ENCODE peak calls at places on chromosomes 1 and 21, in eight cellular contexts. C is thyroid gland; S is mucosa of descending colon; W is body of pancreas; Q is vagina; K is CD8-positive, alpha-beta memory T cell; I is adipocyte; N is Panc1. U is an unnamed sample. For H3K9me3, the result is how much of the 10 kb centered on the place peaks cover.

GRCh38 chr1:9823943-9824701 is at the start of gene CLSTN1:
- DNase-seq in C (peak), S (peak), W (peak), Q (no peak), K (peak), I (peak), N (no peak), U (peak)

GRCh38 chr1:225908773-225909172 is 15.3 kb downstream of the PYCR2 start:
- DNase-seq in C (no peak), S (no peak), W (no peak), Q (no peak), K (no peak), I (no peak), N (no peak), U (no peak)

GRCh38 chr1:55611123-55611522 is 396.0 kb upstream of the USP24 start:
- DNase-seq in C (peak), S (no peak), W (no peak), Q (no peak), K (no peak), I (peak), N (no peak), U (no peak)

GRCh38 chr1:217137210-217137871 is 414.1 kb upstream of the ESRRG start:
- DNase-seq in C (peak), S (no peak), W (peak), Q (no peak), K (no peak), I (no peak), N (no peak), U (no peak)

GRCh38 chr21:39029086-39029772 is 154.0 kb downstream of the PSMG1 start:
- DNase-seq in C (no peak), S (no peak), W (no peak), Q (no peak), K (no peak), I (peak), N (no peak), U (no peak)

GRCh38 chr1:195475568-195475967 is 1132.7 kb downstream of the KCNT2 start:
- DNase-seq in C (no peak), S (no peak), W (no peak), Q (no peak), K (no peak), I (no peak), N (no peak), U (no peak)

GRCh38 chr1:40633563-40634376 is 31.7 kb downstream of the RIMS3 start:
- DNase-seq in C (no peak), S (peak), W (no peak), Q (no peak), K (no peak), I (no peak), N (no peak), U (no peak)

GRCh38 chr1:241310451-241310850 is 46.6 kb downstream of the RGS7 start:
- DNase-seq in C (no peak), S (no peak), W (no peak), Q (no peak), K (no peak), I (peak), N (no peak), U (no peak)

GRCh38 chr1:225378880-225379279 is 49.0 kb downstream of the LBR start:
- DNase-seq in C (peak), S (no peak), W (peak), Q (no peak), K (no peak), I (no peak), N (no peak), U (no peak)

GRCh38 chr1:88731475-88731874 is 47.4 kb downstream of the PKN2 start:
- DNase-seq in C (peak), S (no peak), W (no peak), Q (no peak), K (no peak), I (peak), N (peak), U (no peak)

GRCh38 chr1:6108937-6109636 is 63.4 kb downstream of the KCNAB2 start:
- DNase-seq in C (no peak), S (peak), W (no peak), Q (no peak), K (peak), I (peak), N (no peak), U (no peak)

GRCh38 chr21:43731891-43732711 is 13.2 kb downstream of the PDXK start:
- DNase-seq in C (no peak), S (no peak), W (no peak), Q (no peak), K (no peak), I (no peak), N (no peak), U (no peak)

GRCh38 chr21:15688016-15688415 is 41.8 kb upstream of the USP25 start:
- DNase-seq in C (no peak), S (no peak), W (no peak), Q (no peak), K (no peak), I (no peak), N (no peak), U (no peak)

GRCh38 chr1:164785841-164786534 is 227.0 kb downstream of the PBX1 start:
- DNase-seq in C (peak), S (no peak), W (peak), Q (no peak), K (no peak), I (peak), N (no peak), U (no peak)

GRCh38 chr1:84603223-84603622 is 29.0 kb upstream of the CTBS start:
- DNase-seq in C (no peak), S (no peak), W (no peak), Q (no peak), K (no peak), I (peak), N (no peak), U (no peak)

GRCh38 chr1:84598846-84599741 is 24.9 kb upstream of the CTBS start:
- DNase-seq in C (no peak), S (no peak), W (no peak), Q (no peak), K (no peak), I (peak), N (peak), U (no peak)

GRCh38 chr1:84600796-84601195 is 26.6 kb upstream of the CTBS start:
- DNase-seq in C (no peak), S (no peak), W (no peak), Q (no peak), K (no peak), I (no peak), N (no peak), U (no peak)

GRCh38 chr1:84603941-84604830 is 29.9 kb upstream of the CTBS start:
- DNase-seq in C (no peak), S (no peak), W (no peak), Q (no peak), K (no peak), I (peak), N (peak), U (no peak)

GRCh38 chr1:84598418-84598817 is 24.2 kb upstream of the CTBS start:
- DNase-seq in C (no peak), S (no peak), W (no peak), Q (no peak), K (no peak), I (peak), N (no peak), U (no peak)
- H3K4me3 ChIP-seq in C (no peak), S (no peak), W (no peak), Q (no peak), K (no peak), I (no peak), N (no peak), U (no peak)

GRCh38 chr1:203519896-203520295 is 25.9 kb downstream of the OPTC start:
- DNase-seq in C (no peak), S (no peak), W (no peak), Q (no peak), K (no peak), I (no peak), N (no peak), U (no peak)

GRCh38 chr1:203517426-203517974 is 23.5 kb downstream of the OPTC start:
- DNase-seq in C (no peak), S (no peak), W (no peak), Q (no peak), K (no peak), I (no peak), N (no peak), U (no peak)

GRCh38 chr1:203516906-203517305 is 23.0 kb downstream of the OPTC start:
- DNase-seq in C (no peak), S (no peak), W (no peak), Q (no peak), K (no peak), I (no peak), N (no peak), U (no peak)

GRCh38 chr1:203519053-203519770 is 25.3 kb downstream of the OPTC start:
- DNase-seq in C (no peak), S (no peak), W (peak), Q (no peak), K (no peak), I (no peak), N (no peak), U (no peak)

GRCh38 chr1:203518541-203518940 is 24.6 kb downstream of the OPTC start:
- DNase-seq in C (no peak), S (no peak), W (no peak), Q (no peak), K (no peak), I (no peak), N (no peak), U (no peak)
- H3K9me3 ChIP-seq in C (under half), S (under half), W (under half), Q (under half), K (under half), I (under half), N (under half), U (under half)

GRCh38 chr1:243620096-243620495 is 229.9 kb downstream of the AKT3 start:
- DNase-seq in C (no peak), S (no peak), W (no peak), Q (no peak), K (no peak), I (no peak), N (no peak), U (no peak)
- H3K4me3 ChIP-seq in C (no peak), S (no peak), W (no peak), Q (no peak), K (no peak), I (no peak), N (no peak), U (no peak)

GRCh38 chr1:2862441-2863148 is 61.1 kb upstream of the TTC34 start:
- DNase-seq in C (no peak), S (no peak), W (no peak), Q (no peak), K (no peak), I (no peak), N (no peak), U (no peak)

GRCh38 chr1:2861988-2862430 is 60.5 kb upstream of the TTC34 start:
- DNase-seq in C (no peak), S (no peak), W (no peak), Q (no peak), K (no peak), I (no peak), N (no peak), U (no peak)

GRCh38 chr1:2865000-2865399 is 63.5 kb upstream of the TTC34 start:
- DNase-seq in C (no peak), S (no peak), W (no peak), Q (no peak), K (no peak), I (no peak), N (no peak), U (no peak)

GRCh38 chr1:2864203-2864905 is 62.9 kb upstream of the TTC34 start:
- DNase-seq in C (no peak), S (no peak), W (no peak), Q (no peak), K (no peak), I (no peak), N (no peak), U (no peak)

DNA sequence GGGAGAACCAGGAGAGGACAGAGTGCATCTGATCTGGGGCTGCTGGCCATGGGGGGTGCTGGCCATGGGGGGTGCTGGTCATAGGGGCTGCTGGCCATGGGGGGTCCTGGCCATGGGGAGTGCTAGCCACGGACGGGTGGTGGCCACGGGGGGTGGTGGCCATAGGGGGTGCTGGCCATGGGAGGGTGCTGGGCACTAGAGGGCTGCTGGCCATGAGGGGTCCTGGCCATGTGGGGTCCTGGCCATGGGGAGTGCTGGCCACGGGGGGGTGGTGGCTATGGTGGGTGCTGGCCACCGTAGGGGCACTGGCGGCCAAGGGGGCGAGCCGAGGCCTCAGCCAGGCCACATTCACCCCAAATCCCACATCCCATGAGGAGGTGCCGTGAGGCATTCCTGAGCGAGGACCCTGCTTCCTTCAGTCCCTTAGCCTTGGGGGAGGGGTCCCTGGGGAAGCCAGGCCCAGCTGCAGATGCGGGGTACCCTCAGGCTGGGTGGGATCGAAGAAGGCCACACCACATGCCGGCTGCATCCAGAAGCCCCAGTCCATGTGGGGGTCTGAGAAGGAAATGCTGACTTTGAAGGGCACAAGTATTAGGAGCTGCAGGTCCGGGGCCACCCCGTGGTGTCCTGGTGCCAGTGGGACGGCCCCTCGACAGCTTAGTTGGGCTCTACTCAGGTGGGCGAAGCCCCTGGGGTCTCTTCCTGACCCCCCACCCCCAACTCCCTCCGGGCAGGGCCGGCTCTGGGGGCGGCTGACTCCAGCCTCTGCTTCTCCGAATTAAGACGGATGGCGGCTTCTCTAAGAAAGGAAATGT is 61.9 kb upstream of the TTC34 start:
- DNase-seq in C (no peak), S (no peak), W (no peak), Q (no peak), K (no peak), I (no peak), N (no peak), U (no peak)
- H3K9me3 ChIP-seq in C (under half), S (under half), W (under half), Q (under half), K (under half), I (under half), N (under half), U (under half)

DNA sequence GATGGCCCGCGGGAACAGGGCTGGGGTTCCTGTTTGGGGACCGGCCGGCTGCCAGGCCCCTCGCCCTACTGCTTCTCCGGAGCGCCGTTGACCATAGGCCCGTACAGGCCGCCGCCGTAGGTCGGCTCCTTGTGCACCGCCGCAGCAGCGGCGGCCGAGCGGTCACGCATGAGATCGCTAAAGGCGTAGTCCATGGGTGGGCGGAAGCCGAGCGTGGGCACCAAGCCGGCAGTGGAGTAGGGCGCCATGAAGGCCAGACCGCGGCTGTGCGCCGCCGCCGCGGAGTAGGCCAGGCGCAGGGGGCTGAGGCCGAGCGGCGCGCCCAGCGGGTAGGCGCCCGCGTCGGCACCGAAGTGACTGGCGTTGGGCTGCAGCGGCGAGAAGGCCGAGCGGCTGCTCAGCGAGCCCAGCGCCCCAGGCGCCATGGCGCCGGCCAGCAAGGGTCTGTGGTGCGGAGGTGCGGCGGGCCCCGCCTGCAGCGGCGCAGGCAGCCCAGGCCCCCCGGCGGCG is 4.6 kb downstream of the DMRTA2 start:
- DNase-seq in C (peak), S (no peak), W (no peak), Q (no peak), K (no peak), I (peak), N (no peak), U (no peak)
- H3K4me3 ChIP-seq in C (no peak), S (no peak), W (no peak), Q (peak), K (no peak), I (peak), N (no peak), U (no peak)

GRCh38 chr21:10463156-10463555 is 58.2 kb upstream of the TPTE start:
- DNase-seq in C (no peak), S (no peak), W (no peak), Q (no peak), K (no peak), I (no peak), N (no peak), U (no peak)

GRCh38 chr21:10466200-10466599 is 55.2 kb upstream of the TPTE start:
- DNase-seq in C (no peak), S (no peak), W (no peak), Q (no peak), K (no peak), I (no peak), N (no peak), U (no peak)

GRCh38 chr21:10464975-10465374 is 56.4 kb upstream of the TPTE start:
- DNase-seq in C (no peak), S (no peak), W (no peak), Q (no peak), K (no peak), I (no peak), N (no peak), U (no peak)
- H3K9me3 ChIP-seq in C (under half), S (half or more), W (under half), Q (under half), K (under half), I (under half), N (under half), U (under half)

GRCh38 chr21:45438391-45439145 is 33.6 kb downstream of the COL18A1 start:
- DNase-seq in C (no peak), S (peak), W (no peak), Q (no peak), K (peak), I (no peak), N (no peak), U (no peak)

GRCh38 chr21:45439901-45440461 is 35.0 kb downstream of the COL18A1 start:
- DNase-seq in C (no peak), S (peak), W (no peak), Q (no peak), K (peak), I (no peak), N (no peak), U (no peak)

GRCh38 chr21:45441431-45442255 is 36.7 kb downstream of the COL18A1 start:
- DNase-seq in C (no peak), S (peak), W (no peak), Q (no peak), K (peak), I (no peak), N (no peak), U (no peak)

GRCh38 chr21:45440736-45441350 is 35.9 kb downstream of the COL18A1 start:
- DNase-seq in C (no peak), S (peak), W (no peak), Q (no peak), K (peak), I (no peak), N (no peak), U (no peak)

DNA sequence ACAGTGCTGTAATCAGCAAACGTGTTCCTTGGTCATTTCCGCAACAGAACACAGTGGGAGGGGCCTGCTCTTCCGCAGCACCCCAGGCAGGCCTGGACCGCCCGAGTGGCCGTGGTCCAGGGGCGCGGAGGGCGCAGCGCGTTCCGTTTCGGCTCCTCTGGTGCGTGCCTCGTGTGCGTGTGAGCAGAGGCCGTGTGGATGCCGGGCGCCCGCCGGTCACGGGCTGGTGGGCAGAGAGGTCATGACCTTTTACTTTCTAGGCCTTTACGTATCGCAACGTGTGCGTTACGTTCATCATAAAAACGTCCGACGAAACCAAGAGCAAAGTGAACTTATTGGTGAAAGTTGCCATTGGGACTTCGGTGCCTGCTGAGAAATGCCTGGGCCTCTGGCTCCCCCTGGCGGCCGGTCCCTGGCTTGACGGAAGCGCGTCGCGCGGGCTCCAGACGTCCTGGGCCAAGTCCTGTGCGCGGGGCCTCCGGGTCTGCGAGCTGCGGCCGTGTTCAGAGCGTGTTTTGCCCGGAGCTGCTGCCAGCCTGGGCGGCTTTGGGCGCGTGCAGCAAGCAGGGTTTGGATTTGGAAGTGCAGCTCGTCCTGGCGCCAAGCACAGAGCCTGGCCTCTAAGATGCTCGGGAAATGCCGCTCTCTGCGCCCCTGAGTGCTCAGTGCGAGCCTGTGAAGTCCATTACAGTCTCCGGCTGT is 34.4 kb downstream of the COL18A1 start:
- DNase-seq in C (peak), S (peak), W (peak), Q (no peak), K (peak), I (peak), N (no peak), U (peak)
- H3K4me3 ChIP-seq in C (no peak), S (no peak), W (no peak), Q (peak), K (peak), I (peak), N (peak), U (peak)

GRCh38 chr1:248881261-248881660 is 22.4 kb upstream of the ZNF692 start:
- DNase-seq in C (no peak), S (no peak), W (no peak), Q (no peak), K (no peak), I (no peak), N (no peak), U (no peak)
- H3K9me3 ChIP-seq in C (under half), S (under half), W (under half), Q (under half), K (under half), I (under half), N (under half), U (under half)